ENCODE peak calls at places on chromosomes 11 and 22, in six cellular contexts. A is mucosa of descending colon, H is heart left ventricle, N is left lung, L is OCI-LY7, T is tibial nerve. Y is an unnamed sample.
A peak's percentile ranks its signal among the peaks of the same experiment; 100 is the strongest.

GRCh38 chr11:120554771-120555432 is 43.4 kb downstream of the GRIK4 start:
- DNase-seq in N (peak; percentile 22), L (peak; percentile 5), H (no peak), A (no peak), T (no peak), Y (no peak)

GRCh38 chr22:22342697-22343602 is 98.4 kb downstream of the VPREB1 start:
- DNase-seq in L (peak; percentile 83), N (peak; percentile 89), A (peak; percentile 71), T (no peak), H (no peak), Y (peak; percentile 68)

GRCh38 chr11:122984186-122985011 is 2.8 kb upstream of the BSX start:
- DNase-seq in N (no peak), H (no peak), L (no peak), T (no peak), A (no peak), Y (no peak)

GRCh38 chr22:39462443-39463147 is 5.8 kb downstream of the MGAT3 start:
- DNase-seq in N (no peak), T (no peak), L (no peak), H (peak; percentile 84), A (no peak), Y (no peak)

GRCh38 chr11:73147771-73148681 is 5.9 kb upstream of the FCHSD2 start:
- DNase-seq in T (no peak), L (no peak), N (no peak), H (peak; percentile 92), A (no peak), Y (no peak)

GRCh38 chr11:2186669-2187266 is 15.2 kb upstream of the TH start:
- DNase-seq in N (no peak), L (peak; percentile 62), T (no peak), A (no peak), H (no peak), Y (no peak)

GRCh38 chr11:134521001-134521400 is 109.0 kb upstream of the B3GAT1 start:
- DNase-seq in N (peak; percentile 37), A (no peak), L (no peak), T (no peak), H (no peak), Y (peak; percentile 31)

GRCh38 chr11:84012171-84012826 is 726.1 kb upstream of the CCDC90B start:
- DNase-seq in L (no peak), T (no peak), A (no peak), N (no peak), H (no peak), Y (no peak)

GRCh38 chr11:121886956-121887355 is 229.1 kb downstream of the BLID start:
- DNase-seq in T (no peak), N (no peak), A (no peak), H (no peak), L (no peak), Y (no peak)

GRCh38 chr22:21873619-21874018 is 6.2 kb upstream of the MAPK1 start:
- DNase-seq in N (no peak), T (no peak), L (no peak), H (no peak), A (no peak), Y (no peak)

GRCh38 chr11:6932150-6932549 is 5.9 kb downstream of the ZNF215 start:
- DNase-seq in L (no peak), T (no peak), A (no peak), H (no peak), N (no peak), Y (no peak)

GRCh38 chr11:36583667-36584066 is 10.6 kb upstream of the IFTAP start:
- DNase-seq in T (no peak), A (no peak), L (no peak), H (no peak), N (no peak), Y (no peak)

GRCh38 chr11:119512373-119512772 is 89.4 kb upstream of the THY1 start:
- DNase-seq in L (no peak), H (no peak), N (no peak), T (no peak), A (no peak), Y (no peak)

GRCh38 chr22:39514373-39514973 is 5.9 kb upstream of the ATF4 start:
- DNase-seq in T (peak; percentile 72), H (no peak), N (peak; percentile 54), L (peak; percentile 40), A (no peak), Y (peak; percentile 69)

GRCh38 chr11:104967493-104968364 is 645 bp downstream of the CASP4 start:
- DNase-seq in N (no peak), A (no peak), H (no peak), L (no peak), T (no peak), Y (no peak)

GRCh38 chr22:44175676-44176075 is 5.0 kb upstream of the PARVG start:
- DNase-seq in H (no peak), L (no peak), A (peak; percentile 33), T (no peak), N (no peak), Y (no peak)

GRCh38 chr11:81673001-81673400 is 1060.7 kb downstream of the FAM181B start:
- DNase-seq in T (no peak), N (no peak), H (no peak), L (no peak), A (no peak), Y (no peak)

GRCh38 chr11:73577496-73577917 is 20.4 kb downstream of the FAM168A start:
- DNase-seq in N (no peak), A (no peak), L (no peak), H (no peak), T (no peak), Y (no peak)

GRCh38 chr11:30653606-30654005 is 67.5 kb upstream of the MPPED2 start:
- DNase-seq in H (no peak), T (no peak), A (no peak), L (no peak), N (no peak), Y (no peak)

GRCh38 chr11:32288276-32288675 is 147.1 kb downstream of the WT1 start:
- DNase-seq in N (no peak), H (no peak), L (no peak), A (no peak), T (no peak), Y (no peak)

GRCh38 chr11:1207451-1208360 is 15.2 kb upstream of the MUC5B start:
- DNase-seq in H (no peak), T (peak; percentile 11), N (peak; percentile 83), A (peak; percentile 44), L (no peak), Y (peak; percentile 47)

GRCh38 chr11:9260182-9261146 is 4.7 kb downstream of the DENND5A start:
- DNase-seq in N (no peak), A (no peak), L (peak; percentile 60), T (no peak), H (no peak), Y (no peak)

GRCh38 chr22:16960220-16960883 is 47.7 kb downstream of the GAB4 start:
- DNase-seq in A (no peak), N (peak; percentile 53), T (no peak), L (no peak), H (no peak), Y (no peak)

GRCh38 chr22:41504397-41504796 is 35.5 kb downstream of the ACO2 start:
- DNase-seq in H (peak; percentile 83), A (no peak), T (no peak), L (no peak), N (no peak), Y (no peak)

GRCh38 chr22:19062139-19062789 is 59.9 kb downstream of the DGCR2 start:
- DNase-seq in L (no peak), T (no peak), N (no peak), H (no peak), A (no peak), Y (peak; percentile 15)

GRCh38 chr11:75637998-75638397 is 30.8 kb downstream of the MAP6 start:
- DNase-seq in A (no peak), H (no peak), T (no peak), L (no peak), N (no peak), Y (no peak)

GRCh38 chr11:70191495-70192140 is 11.5 kb upstream of the FADD start:
- DNase-seq in A (peak; percentile 73), H (peak; percentile 79), T (peak; percentile 26), N (peak; percentile 93), L (no peak), Y (peak; percentile 85)

GRCh38 chr22:32200752-32201151 is 4.1 kb downstream of the RFPL2 start:
- DNase-seq in N (no peak), T (no peak), H (no peak), L (peak; percentile 30), A (no peak), Y (no peak)

GRCh38 chr11:127521413-127521812 is 520.8 kb upstream of the KIRREL3 start:
- DNase-seq in A (no peak), T (no peak), L (no peak), H (no peak), N (no peak), Y (no peak)

GRCh38 chr11:67776834-67777530 is 102.6 kb upstream of the ALDH3B2 start:
- DNase-seq in A (no peak), H (no peak), N (no peak), T (no peak), L (no peak), Y (no peak)
- H3K9me3 ChIP-seq in A (no peaks in the 10 kb centered on the region), H (no peaks in the 10 kb centered on the region), N (no peaks in the 10 kb centered on the region), T (no peaks in the 10 kb centered on the region), L (no peaks in the 10 kb centered on the region), Y (no peaks in the 10 kb centered on the region)

DNA sequence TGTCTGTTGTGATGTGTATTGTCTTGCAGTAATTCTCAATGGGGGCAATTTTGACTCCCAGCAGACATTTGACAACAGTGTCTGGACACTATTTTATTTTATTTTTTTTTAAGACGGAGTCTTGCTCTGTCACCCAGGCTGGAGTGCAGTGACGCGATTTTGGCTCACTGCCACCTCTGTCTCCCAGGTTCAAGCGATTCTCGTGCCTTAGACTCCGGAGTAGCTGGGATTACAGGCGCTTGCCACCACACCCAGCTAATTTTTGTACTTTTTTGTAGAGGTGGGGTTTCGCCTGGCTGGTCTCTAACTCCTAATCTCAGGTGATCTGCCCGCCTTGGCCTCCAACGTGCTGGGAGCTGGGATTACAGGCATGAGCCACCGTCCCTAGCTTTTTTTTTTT is 1.4 kb downstream of the RPS6KB2 start:
- DNase-seq in A (no peak), H (no peak), T (no peak), N (no peak), L (no peak), Y (no peak)
- H3K4me3 ChIP-seq in A (no peak overlapping the region), H (no peak overlapping the region), T (no peak overlapping the region), N (peak overlapping the region; percentile 71), L (peak overlapping the region; percentile 82), Y (peak overlapping the region; percentile 77)

GRCh38 chr11:116879789-116880402 is 42.5 kb upstream of the APOA1 start:
- DNase-seq in L (peak; percentile 81), H (no peak), A (no peak), T (no peak), N (no peak), Y (no peak)
- TF ChIP-seq CTCF in L (peak; percentile 96), H (peak; percentile 72), A (peak; percentile 25), T (peak; percentile 63), N (peak; percentile 69), Y (peak; percentile 70)

DNA sequence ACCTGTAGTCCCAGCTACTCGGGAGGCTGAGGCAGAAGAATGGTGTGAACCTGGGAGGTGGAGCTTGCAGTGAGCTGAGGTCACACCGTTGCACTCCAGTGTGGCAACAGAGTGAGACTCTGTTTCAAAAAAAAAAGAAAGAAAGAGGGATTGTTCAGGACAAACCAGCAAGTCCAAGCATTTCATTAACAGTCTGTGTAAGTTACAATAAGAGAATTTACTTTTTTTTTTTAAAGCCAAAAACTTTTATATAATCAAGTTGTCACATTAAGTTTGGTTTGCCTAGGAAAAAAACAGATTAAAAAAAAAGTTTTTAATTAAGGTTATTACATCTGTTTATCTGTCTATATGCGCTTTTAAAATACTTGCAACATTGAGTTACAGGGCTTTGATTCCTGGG is 10.5 kb downstream of the TMEM138 start:
- DNase-seq in A (no peak), T (no peak), N (no peak), H (no peak), L (no peak), Y (no peak)
- H3K9me3 ChIP-seq in A (no peaks in the 10 kb centered on the region), T (no peaks in the 10 kb centered on the region), N (no peaks in the 10 kb centered on the region), H (no peaks in the 10 kb centered on the region), L (peaks cover 24% of the 10 kb centered on the region), Y (no peaks in the 10 kb centered on the region)

Y was measured in lower lobe of right lung.